ENCODE peak calls at places on chromosome 18, in six cellular contexts. D is H7, R is HL-60, B is OCI-LY7, E is iPS DF 6.9, V is transverse colon. N is an unnamed sample.

GRCh38 chr18:44938396-44939036 is 257.8 kb downstream of the SETBP1 start:
- DNase-seq in D (peak), R (no peak), B (no peak), E (no peak), V (peak), N (no peak)

GRCh38 chr18:58309610-58310239 is 265.7 kb downstream of the NEDD4L start:
- DNase-seq in D (no peak), R (no peak), B (no peak), E (no peak), V (no peak), N (no peak)

GRCh38 chr18:410103-410502 is 90.4 kb downstream of the COLEC12 start:
- DNase-seq in D (no peak), R (no peak), B (no peak), E (no peak), V (no peak), N (no peak)

GRCh38 chr18:23515911-23516546 is 12.7 kb downstream of the RMC1 start:
- DNase-seq in D (peak), R (peak), B (peak), E (peak), V (peak), N (peak)

GRCh38 chr18:31206787-31207381 is 44.2 kb upstream of the DSC1 start:
- DNase-seq in D (peak), R (peak), B (no peak), E (no peak), V (peak), N (peak)

GRCh38 chr18:56459451-56459777 is 179.0 kb downstream of the TXNL1 start:
- DNase-seq in D (no peak), R (no peak), B (no peak), E (no peak), V (no peak), N (no peak)

GRCh38 chr18:68060871-68061270 is 544.4 kb upstream of the DSEL start:
- DNase-seq in D (no peak), R (no peak), B (no peak), E (no peak), V (no peak), N (no peak)

GRCh38 chr18:59127047-59127446 is 12.6 kb upstream of the SEC11C start:
- DNase-seq in D (peak), R (no peak), B (no peak), E (no peak), V (no peak), N (no peak)

GRCh38 chr18:7523772-7524171 is 43.3 kb upstream of the PTPRM start:
- DNase-seq in D (peak), R (no peak), B (no peak), E (no peak), V (no peak), N (no peak)

GRCh38 chr18:57762686-57763085 is 40.4 kb downstream of the ATP8B1 start:
- DNase-seq in D (no peak), R (no peak), B (no peak), E (no peak), V (no peak), N (no peak)

GRCh38 chr18:34970106-34970505 is 71.1 kb upstream of the MAPRE2 start:
- DNase-seq in D (no peak), R (no peak), B (no peak), E (no peak), V (no peak), N (no peak)

GRCh38 chr18:58761241-58761969 is 90.1 kb downstream of the MALT1 start:
- DNase-seq in D (no peak), R (no peak), B (peak), E (no peak), V (no peak), N (no peak)

GRCh38 chr18:56127322-56128099 is 510.9 kb downstream of the TXNL1 start:
- DNase-seq in D (no peak), R (no peak), B (no peak), E (no peak), V (no peak), N (no peak)

GRCh38 chr18:50627594-50628542 is 68.0 kb downstream of the MAPK4 start:
- DNase-seq in D (no peak), R (no peak), B (no peak), E (no peak), V (no peak), N (no peak)

GRCh38 chr18:1983746-1984515 is 587.4 kb downstream of the METTL4 start:
- DNase-seq in D (no peak), R (no peak), B (no peak), E (no peak), V (no peak), N (no peak)

GRCh38 chr18:54734059-54734458 is 94.2 kb upstream of the RAB27B start:
- DNase-seq in D (no peak), R (no peak), B (no peak), E (no peak), V (no peak), N (no peak)

GRCh38 chr18:12518832-12519534 is 111.3 kb downstream of the PRELID3A start:
- DNase-seq in D (no peak), R (no peak), B (no peak), E (no peak), V (no peak), N (no peak)

GRCh38 chr18:45993441-45993840 is 26.3 kb upstream of the EPG5 start:
- DNase-seq in D (no peak), R (no peak), B (no peak), E (no peak), V (no peak), N (no peak)

GRCh38 chr18:25039781-25040180 is 312.2 kb downstream of the ZNF521 start:
- DNase-seq in D (no peak), R (no peak), B (no peak), E (no peak), V (no peak), N (no peak)

GRCh38 chr18:66872277-66872676 is 268.4 kb upstream of the CDH19 start:
- DNase-seq in D (no peak), R (no peak), B (peak), E (no peak), V (no peak), N (no peak)

GRCh38 chr18:26657618-26658581 is 109.5 kb upstream of the KCTD1 start:
- DNase-seq in D (no peak), R (no peak), B (no peak), E (no peak), V (no peak), N (no peak)

GRCh38 chr18:45576906-45577305 is 38.4 kb upstream of the SLC14A2 start:
- DNase-seq in D (peak), R (no peak), B (no peak), E (no peak), V (no peak), N (no peak)

GRCh38 chr18:36408606-36409005 is 111.1 kb downstream of the FHOD3 start:
- DNase-seq in D (no peak), R (no peak), B (no peak), E (no peak), V (no peak), N (no peak)

GRCh38 chr18:27377251-27377650 is 192.1 kb upstream of the CHST9 start:
- DNase-seq in D (no peak), R (no peak), B (no peak), E (no peak), V (no peak), N (no peak)

GRCh38 chr18:54961016-54961423 is 1.8 kb upstream of the CCDC68 start:
- DNase-seq in D (no peak), R (no peak), B (no peak), E (no peak), V (no peak), N (no peak)

GRCh38 chr18:48982269-48982668 is 31.5 kb upstream of the SMAD7 start:
- DNase-seq in D (no peak), R (peak), B (no peak), E (no peak), V (no peak), N (no peak)

GRCh38 chr18:12637901-12638633 is 19.8 kb downstream of the SPIRE1 start:
- DNase-seq in D (no peak), R (no peak), B (no peak), E (no peak), V (no peak), N (no peak)

GRCh38 chr18:63559567-63560491 is 17.7 kb downstream of the SERPINB12 start:
- DNase-seq in D (no peak), R (no peak), B (no peak), E (no peak), V (no peak), N (no peak)

GRCh38 chr18:45730832-45731545 is 7.0 kb downstream of the SLC14A1 start:
- DNase-seq in D (no peak), R (no peak), B (no peak), E (no peak), V (no peak), N (no peak)

GRCh38 chr18:35289293-35290069 is 548 bp downstream of the ZSCAN30 start:
- DNase-seq in D (peak), R (peak), B (peak), E (no peak), V (peak), N (peak)

GRCh38 chr18:54222922-54223567 is 1.4 kb downstream of the MBD2 start:
- DNase-seq in D (no peak), R (peak), B (peak), E (no peak), V (no peak), N (no peak)

GRCh38 chr18:10127721-10128120 is 213.9 kb downstream of the VAPA start:
- DNase-seq in D (no peak), R (no peak), B (no peak), E (no peak), V (no peak), N (no peak)

GRCh38 chr18:72692595-72692994 is 148.5 kb upstream of the CBLN2 start:
- DNase-seq in D (peak), R (no peak), B (no peak), E (no peak), V (no peak), N (no peak)
- H3K4me3 ChIP-seq in D (no peak), R (no peak), B (no peak), E (no peak), V (no peak), N (peak)

GRCh38 chr18:22167471-22168151 is 1.8 kb upstream of the GATA6 start:
- DNase-seq in D (peak), R (no peak), B (no peak), E (no peak), V (peak), N (no peak)
- H3K4me3 ChIP-seq in D (peak), R (no peak), B (no peak), E (peak), V (peak), N (peak)

GRCh38 chr18:61333271-61333745 is at the start of gene CDH20:
- DNase-seq in D (peak), R (no peak), B (no peak), E (no peak), V (no peak), N (no peak)
- H3K4me3 ChIP-seq in D (peak), R (no peak), B (no peak), E (peak), V (no peak), N (peak)

DNA sequence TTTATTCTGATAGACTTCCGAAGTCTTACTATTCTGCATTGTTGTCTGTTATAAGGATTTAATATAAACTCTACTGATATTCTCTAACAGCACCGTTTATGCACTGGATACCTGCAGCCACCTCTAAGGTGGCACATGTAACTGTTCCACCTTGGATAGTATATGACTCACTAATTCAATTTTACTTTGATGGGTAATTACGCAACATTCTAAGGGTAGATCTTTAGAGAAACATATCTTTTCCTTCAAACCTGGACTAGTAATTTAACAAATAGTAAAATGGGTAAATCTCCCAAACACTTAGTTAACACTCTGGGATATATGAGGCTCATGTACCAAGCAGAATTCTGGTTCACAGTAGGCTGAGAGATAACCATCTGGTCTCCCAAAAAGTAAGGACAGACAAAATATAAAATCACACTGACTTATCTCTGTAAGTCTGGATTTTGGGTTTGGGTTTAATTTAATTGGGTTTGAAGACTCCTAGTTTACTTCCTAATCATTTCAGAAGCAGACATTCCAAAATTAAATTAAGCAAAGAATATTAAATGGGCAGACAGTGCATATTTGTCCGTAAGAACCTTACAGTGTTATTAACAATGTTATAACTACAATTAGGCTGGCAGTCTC is 414.8 kb downstream of the TGIF1 start:
- DNase-seq in D (no peak), R (no peak), B (no peak), E (no peak), V (no peak), N (no peak)
- H3K4me3 ChIP-seq in D (no peak), R (no peak), B (no peak), E (no peak), V (no peak), N (no peak)

N was measured in upper lobe of right lung.